ENCODE peak calls at places on chromosomes 2 and 18, in four cellular contexts. One of them, this sample, is unnamed.

GRCh38 chr2:72794572-72794971 is 31.3 kb downstream of the EXOC6B start:
- DNase-seq in GM13976: no peak
- DNase-seq in fibroblast of pulmonary artery: no peak
- DNase-seq in progenitor cell of endocrine pancreas: no peak
- DNase-seq in this sample: no peak

GRCh38 chr18:34760444-34760843 is 50.3 kb downstream of the DTNA start:
- DNase-seq in GM13976: no peak
- DNase-seq in fibroblast of pulmonary artery: no peak
- DNase-seq in progenitor cell of endocrine pancreas: no peak
- DNase-seq in this sample: no peak

GRCh38 chr2:41634686-41635085 is 413.1 kb upstream of the PKDCC start:
- DNase-seq in GM13976: no peak
- DNase-seq in fibroblast of pulmonary artery: no peak
- DNase-seq in progenitor cell of endocrine pancreas: no peak
- DNase-seq in this sample: no peak

GRCh38 chr18:64692826-64693225 is 543.9 kb upstream of the LINC00305 start:
- DNase-seq in GM13976: no peak
- DNase-seq in fibroblast of pulmonary artery: no peak
- DNase-seq in progenitor cell of endocrine pancreas: no peak
- DNase-seq in this sample: no peak

GRCh38 chr2:132766573-132766972 is 96.6 kb upstream of the LYPD1 start:
- DNase-seq in GM13976: no peak
- DNase-seq in fibroblast of pulmonary artery: no peak
- DNase-seq in progenitor cell of endocrine pancreas: no peak
- DNase-seq in this sample: no peak

GRCh38 chr2:65204461-65205230 is 23.0 kb upstream of the ACTR2 start:
- DNase-seq in GM13976: no peak
- DNase-seq in fibroblast of pulmonary artery: no peak
- DNase-seq in progenitor cell of endocrine pancreas: no peak
- DNase-seq in this sample: no peak

GRCh38 chr2:106193491-106193976 is 567 bp downstream of the UXS1 start:
- DNase-seq in GM13976: peak; percentile 52
- DNase-seq in fibroblast of pulmonary artery: no peak
- DNase-seq in progenitor cell of endocrine pancreas: peak; percentile 22
- DNase-seq in this sample: peak; percentile 68

GRCh38 chr2:71070294-71071025 is 2.0 kb downstream of the NAGK start:
- DNase-seq in GM13976: peak; percentile 50
- DNase-seq in fibroblast of pulmonary artery: peak; percentile 55
- DNase-seq in progenitor cell of endocrine pancreas: no peak
- DNase-seq in this sample: peak; percentile 37

GRCh38 chr2:75142081-75142480 is 57.2 kb downstream of the TACR1 start:
- DNase-seq in GM13976: no peak
- DNase-seq in fibroblast of pulmonary artery: peak; percentile 87
- DNase-seq in progenitor cell of endocrine pancreas: no peak
- DNase-seq in this sample: no peak

GRCh38 chr2:164967349-164967748 is 12.0 kb upstream of the SLC38A11 start:
- DNase-seq in GM13976: no peak
- DNase-seq in fibroblast of pulmonary artery: no peak
- DNase-seq in progenitor cell of endocrine pancreas: no peak
- DNase-seq in this sample: no peak

GRCh38 chr2:240134466-240134865 is 1.6 kb downstream of the COPS9 start:
- DNase-seq in GM13976: no peak
- DNase-seq in fibroblast of pulmonary artery: no peak
- DNase-seq in progenitor cell of endocrine pancreas: no peak
- DNase-seq in this sample: no peak

GRCh38 chr2:236744316-236745105 is 174.9 kb downstream of the ACKR3 start:
- DNase-seq in GM13976: no peak
- DNase-seq in fibroblast of pulmonary artery: peak; percentile 96
- DNase-seq in progenitor cell of endocrine pancreas: no peak
- DNase-seq in this sample: no peak

GRCh38 chr18:9587924-9588323 is 26.4 kb downstream of the PPP4R1 start:
- DNase-seq in GM13976: no peak
- DNase-seq in fibroblast of pulmonary artery: no peak
- DNase-seq in progenitor cell of endocrine pancreas: no peak
- DNase-seq in this sample: no peak

GRCh38 chr2:195124391-195125079 is 532.5 kb upstream of the SLC39A10 start:
- DNase-seq in GM13976: no peak
- DNase-seq in fibroblast of pulmonary artery: no peak
- DNase-seq in progenitor cell of endocrine pancreas: no peak
- DNase-seq in this sample: no peak

GRCh38 chr2:46776687-46777327 is 138.8 kb downstream of the MCFD2 start:
- DNase-seq in GM13976: peak; percentile 73
- DNase-seq in fibroblast of pulmonary artery: peak; percentile 80
- DNase-seq in progenitor cell of endocrine pancreas: no peak
- DNase-seq in this sample: peak; percentile 61

GRCh38 chr2:142907653-142908052 is 30.2 kb downstream of the KYNU start:
- DNase-seq in GM13976: no peak
- DNase-seq in fibroblast of pulmonary artery: no peak
- DNase-seq in progenitor cell of endocrine pancreas: no peak
- DNase-seq in this sample: no peak

GRCh38 chr2:175836361-175836760 is 165.7 kb downstream of the LNPK start:
- DNase-seq in GM13976: no peak
- DNase-seq in fibroblast of pulmonary artery: no peak
- DNase-seq in progenitor cell of endocrine pancreas: no peak
- DNase-seq in this sample: no peak

GRCh38 chr2:157438907-157439791 is 4.7 kb downstream of the CYTIP start:
- DNase-seq in GM13976: no peak
- DNase-seq in fibroblast of pulmonary artery: peak; percentile 40
- DNase-seq in progenitor cell of endocrine pancreas: no peak
- DNase-seq in this sample: no peak

GRCh38 chr2:72893594-72894319 is 6.5 kb downstream of the SPR start:
- DNase-seq in GM13976: peak; percentile 80
- DNase-seq in fibroblast of pulmonary artery: peak; percentile 77
- DNase-seq in progenitor cell of endocrine pancreas: peak; percentile 58
- DNase-seq in this sample: peak; percentile 83

GRCh38 chr2:128276878-128277675 is 41.6 kb downstream of the HS6ST1 start:
- DNase-seq in GM13976: no peak
- DNase-seq in fibroblast of pulmonary artery: no peak
- DNase-seq in progenitor cell of endocrine pancreas: no peak
- DNase-seq in this sample: no peak

GRCh38 chr2:98514879-98515570 is 70.4 kb downstream of the INPP4A start:
- DNase-seq in GM13976: no peak
- DNase-seq in fibroblast of pulmonary artery: peak; percentile 57
- DNase-seq in progenitor cell of endocrine pancreas: no peak
- DNase-seq in this sample: no peak

GRCh38 chr2:218260166-218260565 is 649 bp upstream of the GPBAR1 start:
- DNase-seq in GM13976: no peak
- DNase-seq in fibroblast of pulmonary artery: no peak
- DNase-seq in progenitor cell of endocrine pancreas: no peak
- DNase-seq in this sample: no peak

GRCh38 chr2:167550448-167550847 is 662.2 kb downstream of the XIRP2 start:
- DNase-seq in GM13976: peak; percentile 13
- DNase-seq in fibroblast of pulmonary artery: peak; percentile 44
- DNase-seq in progenitor cell of endocrine pancreas: no peak
- DNase-seq in this sample: no peak

GRCh38 chr18:5619381-5619780 is 75.6 kb upstream of the EPB41L3 start:
- DNase-seq in GM13976: no peak
- DNase-seq in fibroblast of pulmonary artery: no peak
- DNase-seq in progenitor cell of endocrine pancreas: no peak
- DNase-seq in this sample: no peak

GRCh38 chr2:32647180-32647651 is 19.4 kb downstream of the TTC27 start:
- DNase-seq in GM13976: no peak
- DNase-seq in fibroblast of pulmonary artery: peak; percentile 95
- DNase-seq in progenitor cell of endocrine pancreas: no peak
- DNase-seq in this sample: no peak

GRCh38 chr18:68177807-68178702 is 536.9 kb downstream of the TMX3 start:
- DNase-seq in GM13976: no peak
- DNase-seq in fibroblast of pulmonary artery: peak; percentile 94
- DNase-seq in progenitor cell of endocrine pancreas: no peak
- DNase-seq in this sample: no peak

GRCh38 chr2:150286730-150287362 is 200.6 kb downstream of the RND3 start:
- DNase-seq in GM13976: no peak
- DNase-seq in fibroblast of pulmonary artery: no peak
- DNase-seq in progenitor cell of endocrine pancreas: no peak
- DNase-seq in this sample: no peak

GRCh38 chr18:22559414-22560282 is 141.9 kb upstream of the CTAGE1 start:
- DNase-seq in GM13976: peak; percentile 47
- DNase-seq in fibroblast of pulmonary artery: peak; percentile 79
- DNase-seq in progenitor cell of endocrine pancreas: peak; percentile 69
- DNase-seq in this sample: peak; percentile 73

GRCh38 chr18:50127516-50128229 is 67.3 kb downstream of the MYO5B start:
- DNase-seq in GM13976: no peak
- DNase-seq in fibroblast of pulmonary artery: no peak
- DNase-seq in progenitor cell of endocrine pancreas: no peak
- DNase-seq in this sample: no peak

GRCh38 chr2:24409700-24410556 is 49.6 kb upstream of the ITSN2 start:
- DNase-seq in GM13976: peak; percentile 75
- DNase-seq in fibroblast of pulmonary artery: peak; percentile 84
- DNase-seq in progenitor cell of endocrine pancreas: no peak
- DNase-seq in this sample: no peak

GRCh38 chr18:63319383-63320040 is at the start of gene BCL2:
- DNase-seq in GM13976: no peak
- DNase-seq in fibroblast of pulmonary artery: peak; percentile 42
- DNase-seq in progenitor cell of endocrine pancreas: no peak
- DNase-seq in this sample: peak; percentile 57

GRCh38 chr18:24802439-24802838 is 342.0 kb downstream of the HRH4 start:
- DNase-seq in GM13976: no peak
- DNase-seq in fibroblast of pulmonary artery: no peak
- DNase-seq in progenitor cell of endocrine pancreas: no peak
- DNase-seq in this sample: no peak

GRCh38 chr18:74194691-74195090 is 46.4 kb downstream of the TIMM21 start:
- DNase-seq in GM13976: no peak
- DNase-seq in fibroblast of pulmonary artery: no peak
- DNase-seq in progenitor cell of endocrine pancreas: no peak
- DNase-seq in this sample: no peak
- TF ChIP-seq CTCF in GM13976: no peak
- TF ChIP-seq CTCF in fibroblast of pulmonary artery: no peak
- TF ChIP-seq CTCF in progenitor cell of endocrine pancreas: no peak
- TF ChIP-seq CTCF in this sample: no peak

GRCh38 chr2:30527859-30528258 is 80.8 kb downstream of the LCLAT1 start:
- DNase-seq in GM13976: no peak
- DNase-seq in fibroblast of pulmonary artery: no peak
- DNase-seq in progenitor cell of endocrine pancreas: no peak
- DNase-seq in this sample: no peak

GRCh38 chr2:30530346-30530745 is 83.3 kb downstream of the LCLAT1 start:
- DNase-seq in GM13976: no peak
- DNase-seq in fibroblast of pulmonary artery: no peak
- DNase-seq in progenitor cell of endocrine pancreas: no peak
- DNase-seq in this sample: no peak

GRCh38 chr2:30522421-30522820 is 75.4 kb downstream of the LCLAT1 start:
- DNase-seq in GM13976: no peak
- DNase-seq in fibroblast of pulmonary artery: no peak
- DNase-seq in progenitor cell of endocrine pancreas: no peak
- DNase-seq in this sample: no peak

DNA sequence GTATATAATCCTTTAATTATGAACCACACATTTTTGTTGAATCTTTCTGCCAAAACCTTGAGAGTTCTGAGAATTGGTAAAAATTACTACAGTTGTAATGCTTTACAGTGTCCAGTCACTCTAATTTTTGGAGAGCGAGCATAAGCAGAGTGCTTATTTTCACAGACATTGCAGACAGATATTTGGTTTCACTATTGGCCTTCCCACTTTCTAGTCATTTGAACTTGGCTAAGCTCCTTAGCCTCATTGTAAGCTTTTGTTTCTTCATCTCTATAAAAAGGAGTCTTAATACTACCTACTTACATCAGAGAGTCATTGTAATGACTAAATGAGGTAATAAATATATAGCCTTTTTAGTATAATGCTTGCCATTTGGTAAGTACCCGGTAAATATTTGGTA is 80.4 kb downstream of the LCLAT1 start:
- DNase-seq in GM13976: no peak
- DNase-seq in fibroblast of pulmonary artery: peak; percentile 10
- DNase-seq in progenitor cell of endocrine pancreas: no peak
- DNase-seq in this sample: no peak
- TF ChIP-seq CTCF in GM13976: no peak
- TF ChIP-seq CTCF in fibroblast of pulmonary artery: no peak
- TF ChIP-seq CTCF in progenitor cell of endocrine pancreas: no peak
- TF ChIP-seq CTCF in this sample: no peak

GRCh38 chr2:69945447-69945846 is 16.0 kb downstream of the ASPRV1 start:
- DNase-seq in GM13976: no peak
- DNase-seq in fibroblast of pulmonary artery: no peak
- DNase-seq in progenitor cell of endocrine pancreas: no peak
- DNase-seq in this sample: no peak

GRCh38 chr2:69943841-69944604 is 17.4 kb downstream of the ASPRV1 start:
- DNase-seq in GM13976: no peak
- DNase-seq in fibroblast of pulmonary artery: no peak
- DNase-seq in progenitor cell of endocrine pancreas: no peak
- DNase-seq in this sample: no peak

GRCh38 chr2:69945900-69946299 is 15.5 kb downstream of the ASPRV1 start:
- DNase-seq in GM13976: no peak
- DNase-seq in fibroblast of pulmonary artery: no peak
- DNase-seq in progenitor cell of endocrine pancreas: no peak
- DNase-seq in this sample: no peak

GRCh38 chr2:69940691-69941090 is 20.7 kb downstream of the ASPRV1 start:
- DNase-seq in GM13976: no peak
- DNase-seq in fibroblast of pulmonary artery: no peak
- DNase-seq in progenitor cell of endocrine pancreas: no peak
- DNase-seq in this sample: no peak

GRCh38 chr2:69943000-69943840 is 18.2 kb downstream of the ASPRV1 start:
- DNase-seq in GM13976: no peak
- DNase-seq in fibroblast of pulmonary artery: no peak
- DNase-seq in progenitor cell of endocrine pancreas: no peak
- DNase-seq in this sample: no peak
- TF ChIP-seq CTCF in GM13976: no peak
- TF ChIP-seq CTCF in fibroblast of pulmonary artery: no peak
- TF ChIP-seq CTCF in progenitor cell of endocrine pancreas: no peak
- TF ChIP-seq CTCF in this sample: no peak

GRCh38 chr18:44895176-44895798 is 214.6 kb downstream of the SETBP1 start:
- DNase-seq in GM13976: peak; percentile 15
- DNase-seq in fibroblast of pulmonary artery: peak; percentile 83
- DNase-seq in progenitor cell of endocrine pancreas: no peak
- DNase-seq in this sample: no peak
- TF ChIP-seq CTCF in GM13976: peak; percentile 28
- TF ChIP-seq CTCF in fibroblast of pulmonary artery: peak; percentile 69
- TF ChIP-seq CTCF in progenitor cell of endocrine pancreas: peak; percentile 10
- TF ChIP-seq CTCF in this sample: no peak

GRCh38 chr2:127117603-127118002 is 10.6 kb upstream of the BIN1 start:
- DNase-seq in GM13976: no peak
- DNase-seq in fibroblast of pulmonary artery: no peak
- DNase-seq in progenitor cell of endocrine pancreas: no peak
- DNase-seq in this sample: no peak

GRCh38 chr2:127118467-127118866 is 11.5 kb upstream of the BIN1 start:
- DNase-seq in GM13976: no peak
- DNase-seq in fibroblast of pulmonary artery: no peak
- DNase-seq in progenitor cell of endocrine pancreas: no peak
- DNase-seq in this sample: no peak

GRCh38 chr2:127118038-127118437 is 11.1 kb upstream of the BIN1 start:
- DNase-seq in GM13976: no peak
- DNase-seq in fibroblast of pulmonary artery: no peak
- DNase-seq in progenitor cell of endocrine pancreas: no peak
- DNase-seq in this sample: no peak

GRCh38 chr2:127121341-127121740 is 14.4 kb upstream of the BIN1 start:
- DNase-seq in GM13976: no peak
- DNase-seq in fibroblast of pulmonary artery: no peak
- DNase-seq in progenitor cell of endocrine pancreas: no peak
- DNase-seq in this sample: no peak

GRCh38 chr2:127115471-127116199 is 8.7 kb upstream of the BIN1 start:
- DNase-seq in GM13976: no peak
- DNase-seq in fibroblast of pulmonary artery: no peak
- DNase-seq in progenitor cell of endocrine pancreas: no peak
- DNase-seq in this sample: no peak
- TF ChIP-seq CTCF in GM13976: no peak
- TF ChIP-seq CTCF in fibroblast of pulmonary artery: no peak
- TF ChIP-seq CTCF in progenitor cell of endocrine pancreas: no peak
- TF ChIP-seq CTCF in this sample: no peak